ENCODE peak calls at places on chromosomes 7 and 10, in seven cellular contexts. A, G, Y, H, C, F and D are unnamed samples.

GRCh38 chr7:139066315-139066714 is 30.5 kb upstream of the ZC3HAV1L start:
- DNase-seq in A (no peak), G (no peak), Y (no peak), H (no peak), C (no peak), F (no peak), D (no peak)

GRCh38 chr7:142697270-142697669 is 52.0 kb upstream of the PRSS1 start:
- DNase-seq in A (no peak), G (no peak), Y (no peak), H (no peak), C (no peak), F (no peak), D (no peak)

GRCh38 chr7:135714534-135715009 is 13.4 kb downstream of the SLC13A4 start:
- DNase-seq in A (peak; percentile 57), G (peak; percentile 6), Y (no peak), H (peak; percentile 82), C (peak; percentile 67), F (no peak), D (peak; percentile 31)

GRCh38 chr7:107843184-107843583 is 40.2 kb upstream of the SLC26A3 start:
- DNase-seq in A (no peak), G (no peak), Y (no peak), H (no peak), C (no peak), F (no peak), D (no peak)

GRCh38 chr7:15845868-15846267 is 159.4 kb upstream of the MEOX2 start:
- DNase-seq in A (no peak), G (no peak), Y (no peak), H (no peak), C (no peak), F (no peak), D (no peak)

GRCh38 chr7:18724311-18724710 is 228.8 kb downstream of the HDAC9 start:
- DNase-seq in A (no peak), G (no peak), Y (no peak), H (no peak), C (no peak), F (no peak), D (no peak)

GRCh38 chr7:55532150-55532917 is 40.0 kb downstream of the VOPP1 start:
- DNase-seq in A (no peak), G (no peak), Y (no peak), H (no peak), C (no peak), F (peak; percentile 71), D (no peak)

GRCh38 chr7:131097662-131098376 is 229.9 kb upstream of the MKLN1 start:
- DNase-seq in A (no peak), G (no peak), Y (no peak), H (no peak), C (no peak), F (no peak), D (no peak)

GRCh38 chr7:79406371-79406770 is 47.1 kb downstream of the MAGI2 start:
- DNase-seq in A (no peak), G (peak; percentile 3), Y (no peak), H (no peak), C (no peak), F (no peak), D (no peak)

GRCh38 chr7:27765856-27766255 is 25.9 kb downstream of the TAX1BP1 start:
- DNase-seq in A (no peak), G (no peak), Y (no peak), H (no peak), C (no peak), F (no peak), D (no peak)

GRCh38 chr7:21967500-21968099 is 21.9 kb upstream of the CDCA7L start:
- DNase-seq in A (no peak), G (no peak), Y (no peak), H (no peak), C (no peak), F (no peak), D (no peak)

GRCh38 chr7:9507281-9507680 is 1073.9 kb downstream of the NXPH1 start:
- DNase-seq in A (no peak), G (no peak), Y (no peak), H (no peak), C (no peak), F (no peak), D (no peak)

GRCh38 chr7:149209518-149210269 is 14.3 kb downstream of the ZNF282 start:
- DNase-seq in A (peak; percentile 51), G (peak; percentile 44), Y (peak; percentile 84), H (peak; percentile 83), C (peak; percentile 40), F (no peak), D (peak; percentile 44)

GRCh38 chr7:47202146-47202768 is 379.7 kb downstream of the TNS3 start:
- DNase-seq in A (no peak), G (no peak), Y (no peak), H (no peak), C (no peak), F (no peak), D (no peak)

GRCh38 chr10:124798364-124798763 is 3.3 kb upstream of the ABRAXAS2 start:
- DNase-seq in A (no peak), G (no peak), Y (peak; percentile 20), H (no peak), C (no peak), F (no peak), D (no peak)

GRCh38 chr7:133436014-133436428 is 183.1 kb downstream of the EXOC4 start:
- DNase-seq in A (no peak), G (no peak), Y (no peak), H (no peak), C (no peak), F (no peak), D (no peak)

GRCh38 chr7:46343802-46344201 is 422.7 kb upstream of the IGFBP3 start:
- DNase-seq in A (no peak), G (no peak), Y (no peak), H (no peak), C (no peak), F (no peak), D (no peak)

GRCh38 chr7:75969704-75970498 is 24.5 kb downstream of the TMEM120A start:
- DNase-seq in A (no peak), G (no peak), Y (peak; percentile 24), H (no peak), C (no peak), F (no peak), D (no peak)

GRCh38 chr7:157235357-157236018 is 96.8 kb downstream of the UBE3C start:
- DNase-seq in A (no peak), G (peak; percentile 16), Y (no peak), H (no peak), C (no peak), F (no peak), D (no peak)

GRCh38 chr7:149285581-149285975 is 23.6 kb downstream of the ZNF783 start:
- DNase-seq in A (no peak), G (no peak), Y (no peak), H (peak; percentile 78), C (no peak), F (no peak), D (no peak)

GRCh38 chr7:127976056-127976455 is 55.2 kb downstream of the LRRC4 start:
- DNase-seq in A (no peak), G (no peak), Y (no peak), H (no peak), C (no peak), F (no peak), D (no peak)

GRCh38 chr10:29926649-29927048 is 132.7 kb downstream of the JCAD start:
- DNase-seq in A (no peak), G (no peak), Y (no peak), H (no peak), C (no peak), F (no peak), D (peak; percentile 10)

DNA sequence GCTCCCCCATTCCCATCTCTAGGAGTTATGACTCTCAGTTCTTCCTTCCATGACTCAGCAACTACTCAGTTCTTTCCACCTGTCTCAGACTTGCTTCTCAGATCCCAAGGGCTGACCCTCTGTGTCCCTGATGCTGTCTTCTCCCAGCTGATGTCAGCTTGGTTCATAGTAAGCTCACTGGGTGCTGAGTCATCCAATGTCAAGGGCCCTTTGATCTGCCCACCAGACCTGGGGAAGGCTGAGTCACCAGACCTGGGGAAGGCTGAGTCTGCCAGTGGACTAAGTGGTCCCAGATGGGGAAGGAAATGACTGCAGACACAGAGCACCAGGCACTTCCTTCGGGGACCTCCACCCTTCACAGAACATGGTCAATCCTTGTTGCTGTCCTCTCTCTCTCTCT is 76.1 kb upstream of the ZEB1 start:
- DNase-seq in A (peak; percentile 7), G (peak; percentile 59), Y (peak; percentile 50), H (peak; percentile 20), C (peak; percentile 86), F (peak; percentile 5), D (no peak)
- TF ChIP-seq JUND in A (no peak), G (no peak), Y (peak; percentile 86), H (peak; percentile 97), C (peak; percentile 92), F (no peak), D (no peak)

DNA sequence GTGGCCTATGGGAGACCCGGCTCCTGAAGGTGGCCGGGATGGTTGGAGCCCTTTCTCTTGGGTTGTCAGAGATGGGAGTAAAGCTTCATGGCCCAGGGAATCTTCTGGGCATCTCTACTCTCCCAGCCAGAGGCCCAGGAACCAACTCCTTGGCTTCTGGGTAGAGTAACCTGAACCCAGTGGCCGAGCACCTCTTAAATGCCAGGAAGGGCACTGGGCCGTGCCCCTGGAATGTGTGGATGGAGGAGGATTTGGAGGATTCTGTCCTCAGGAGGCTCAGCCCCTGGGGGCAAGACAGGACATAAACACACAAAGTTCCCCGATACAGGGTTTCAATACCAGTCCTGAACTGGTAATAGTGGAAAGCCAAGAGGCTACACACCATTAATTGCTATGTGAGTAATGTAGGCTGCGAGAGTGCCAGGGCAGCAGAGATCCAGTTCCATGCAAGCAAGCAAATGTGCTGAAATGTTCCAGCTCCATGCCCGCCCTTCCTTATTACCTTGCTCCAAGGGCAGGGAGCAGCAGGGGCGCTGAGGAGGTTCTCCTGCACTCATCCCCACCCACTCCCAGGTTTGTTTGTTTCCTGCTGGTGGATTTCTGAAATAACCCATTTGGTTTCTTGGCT is 1.2 kb downstream of the PALD1 start:
- DNase-seq in A (no peak), G (no peak), Y (no peak), H (no peak), C (no peak), F (no peak), D (no peak)
- TF ChIP-seq JUND in A (no peak), G (no peak), Y (no peak), H (no peak), C (no peak), F (no peak), D (no peak)

DNA sequence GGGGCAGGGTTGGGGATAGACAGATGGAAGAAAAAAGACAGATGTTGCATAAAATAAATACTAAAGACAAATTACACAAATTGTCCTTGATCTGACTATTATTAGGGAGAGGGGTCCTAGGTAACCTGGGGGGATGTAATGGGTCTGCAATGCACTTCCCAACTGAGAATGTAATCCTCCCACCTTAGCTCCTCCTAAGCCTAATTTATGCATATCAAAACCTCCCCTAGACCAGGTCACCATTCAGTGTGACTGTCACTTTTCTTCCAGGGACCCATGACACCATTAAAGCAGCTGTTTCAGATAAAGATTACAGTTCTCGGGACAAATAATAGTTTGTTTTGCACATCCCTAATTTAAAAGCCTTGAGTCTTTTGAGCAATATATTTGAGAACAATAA is 133.9 kb upstream of the FEZF1 start:
- DNase-seq in A (no peak), G (no peak), Y (no peak), H (no peak), C (no peak), F (no peak), D (no peak)
- TF ChIP-seq JUND in A (no peak), G (no peak), Y (no peak), H (no peak), C (no peak), F (no peak), D (no peak)

DNA sequence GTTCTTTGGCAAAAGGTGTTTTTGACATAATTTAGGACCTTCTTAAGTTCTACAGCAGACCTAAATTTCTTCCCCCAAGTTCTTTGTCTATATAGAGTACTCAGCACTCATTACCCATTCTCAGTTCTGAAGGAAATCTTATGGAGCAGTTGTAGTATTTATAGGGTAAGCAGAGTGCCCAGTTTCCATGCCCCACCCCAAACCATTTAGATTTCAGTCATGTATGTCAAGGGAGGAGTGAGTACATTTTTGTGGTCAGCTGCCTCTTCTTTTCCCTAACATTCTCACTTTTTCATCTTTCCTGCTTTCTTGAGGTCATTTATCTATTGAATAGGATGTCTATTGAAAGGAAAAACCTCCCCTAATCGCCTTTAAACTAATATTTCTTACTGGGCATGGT is 83.3 kb downstream of the KAT6B start:
- DNase-seq in A (no peak), G (no peak), Y (no peak), H (no peak), C (no peak), F (no peak), D (no peak)
- TF ChIP-seq JUND in A (no peak), G (no peak), Y (no peak), H (no peak), C (no peak), F (no peak), D (no peak)